ENCODE peak calls at places on chromosomes 13 and 19, in seven cellular contexts. One of them, this sample, is unnamed.

GRCh38 chr13:100442095-100442832 is 146.3 kb downstream of the GGACT start:
- DNase-seq in heart left ventricle: no peak
- DNase-seq in IMR-90: no peak
- DNase-seq in A549: no peak
- DNase-seq in right cardiac atrium: no peak
- DNase-seq in upper lobe of right lung: no peak
- DNase-seq in effector memory CD4-positive, alpha-beta T cell: no peak
- DNase-seq in this sample: no peak

GRCh38 chr13:108352599-108352998 is 83.1 kb downstream of the TNFSF13B start:
- DNase-seq in heart left ventricle: no peak
- DNase-seq in IMR-90: no peak
- DNase-seq in A549: no peak
- DNase-seq in right cardiac atrium: no peak
- DNase-seq in upper lobe of right lung: no peak
- DNase-seq in effector memory CD4-positive, alpha-beta T cell: no peak
- DNase-seq in this sample: no peak

GRCh38 chr13:41455725-41456419 is 1.5 kb upstream of the RGCC start:
- DNase-seq in heart left ventricle: no peak
- DNase-seq in IMR-90: no peak
- DNase-seq in A549: no peak
- DNase-seq in right cardiac atrium: no peak
- DNase-seq in upper lobe of right lung: no peak
- DNase-seq in effector memory CD4-positive, alpha-beta T cell: no peak
- DNase-seq in this sample: no peak

GRCh38 chr13:102399791-102400618 is 1.8 kb downstream of the FGF14 start:
- DNase-seq in heart left ventricle: peak
- DNase-seq in IMR-90: no peak
- DNase-seq in A549: peak
- DNase-seq in right cardiac atrium: peak
- DNase-seq in upper lobe of right lung: peak
- DNase-seq in effector memory CD4-positive, alpha-beta T cell: peak
- DNase-seq in this sample: no peak

GRCh38 chr13:41905600-41906254 is 55.2 kb downstream of the VWA8 start:
- DNase-seq in heart left ventricle: no peak
- DNase-seq in IMR-90: peak
- DNase-seq in A549: peak
- DNase-seq in right cardiac atrium: no peak
- DNase-seq in upper lobe of right lung: no peak
- DNase-seq in effector memory CD4-positive, alpha-beta T cell: no peak
- DNase-seq in this sample: no peak

GRCh38 chr19:38661996-38662395 is 14.5 kb downstream of the ACTN4 start:
- DNase-seq in heart left ventricle: no peak
- DNase-seq in IMR-90: no peak
- DNase-seq in A549: no peak
- DNase-seq in right cardiac atrium: no peak
- DNase-seq in upper lobe of right lung: no peak
- DNase-seq in effector memory CD4-positive, alpha-beta T cell: no peak
- DNase-seq in this sample: no peak

GRCh38 chr19:41767105-41767504 is 11.8 kb downstream of the CEACAM6 start:
- DNase-seq in heart left ventricle: no peak
- DNase-seq in IMR-90: no peak
- DNase-seq in A549: no peak
- DNase-seq in right cardiac atrium: no peak
- DNase-seq in upper lobe of right lung: no peak
- DNase-seq in effector memory CD4-positive, alpha-beta T cell: no peak
- DNase-seq in this sample: no peak

GRCh38 chr13:110836600-110836903 is 78.3 kb downstream of the ANKRD10 start:
- DNase-seq in heart left ventricle: no peak
- DNase-seq in IMR-90: no peak
- DNase-seq in A549: no peak
- DNase-seq in right cardiac atrium: no peak
- DNase-seq in upper lobe of right lung: no peak
- DNase-seq in effector memory CD4-positive, alpha-beta T cell: no peak
- DNase-seq in this sample: no peak

GRCh38 chr13:30119476-30119875 is 187.9 kb downstream of the KATNAL1 start:
- DNase-seq in heart left ventricle: no peak
- DNase-seq in IMR-90: peak
- DNase-seq in A549: no peak
- DNase-seq in right cardiac atrium: no peak
- DNase-seq in upper lobe of right lung: no peak
- DNase-seq in effector memory CD4-positive, alpha-beta T cell: no peak
- DNase-seq in this sample: no peak

GRCh38 chr19:4506449-4507149 is 11.7 kb downstream of the PLIN4 start:
- DNase-seq in heart left ventricle: no peak
- DNase-seq in IMR-90: peak
- DNase-seq in A549: no peak
- DNase-seq in right cardiac atrium: no peak
- DNase-seq in upper lobe of right lung: no peak
- DNase-seq in effector memory CD4-positive, alpha-beta T cell: no peak
- DNase-seq in this sample: no peak

GRCh38 chr19:45351401-45351952 is 10.9 kb downstream of the KLC3 start:
- DNase-seq in heart left ventricle: no peak
- DNase-seq in IMR-90: no peak
- DNase-seq in A549: no peak
- DNase-seq in right cardiac atrium: no peak
- DNase-seq in upper lobe of right lung: no peak
- DNase-seq in effector memory CD4-positive, alpha-beta T cell: no peak
- DNase-seq in this sample: no peak

GRCh38 chr13:66673401-66673800 is 556.7 kb downstream of the PCDH9 start:
- DNase-seq in heart left ventricle: no peak
- DNase-seq in IMR-90: peak
- DNase-seq in A549: no peak
- DNase-seq in right cardiac atrium: no peak
- DNase-seq in upper lobe of right lung: no peak
- DNase-seq in effector memory CD4-positive, alpha-beta T cell: no peak
- DNase-seq in this sample: no peak

GRCh38 chr13:41791056-41791455 is 169.9 kb downstream of the VWA8 start:
- DNase-seq in heart left ventricle: no peak
- DNase-seq in IMR-90: peak
- DNase-seq in A549: no peak
- DNase-seq in right cardiac atrium: no peak
- DNase-seq in upper lobe of right lung: no peak
- DNase-seq in effector memory CD4-positive, alpha-beta T cell: no peak
- DNase-seq in this sample: no peak

GRCh38 chr19:36847968-36848367 is 2.7 kb upstream of the ZNF345 start:
- DNase-seq in heart left ventricle: no peak
- DNase-seq in IMR-90: no peak
- DNase-seq in A549: no peak
- DNase-seq in right cardiac atrium: no peak
- DNase-seq in upper lobe of right lung: no peak
- DNase-seq in effector memory CD4-positive, alpha-beta T cell: no peak
- DNase-seq in this sample: no peak

GRCh38 chr13:80131204-80131603 is 209.7 kb downstream of the SPRY2 start:
- DNase-seq in heart left ventricle: peak
- DNase-seq in IMR-90: peak
- DNase-seq in A549: peak
- DNase-seq in right cardiac atrium: peak
- DNase-seq in upper lobe of right lung: peak
- DNase-seq in effector memory CD4-positive, alpha-beta T cell: no peak
- DNase-seq in this sample: peak

GRCh38 chr13:36432106-36432544 is at the start of gene CCNA1:
- DNase-seq in heart left ventricle: peak
- DNase-seq in IMR-90: no peak
- DNase-seq in A549: no peak
- DNase-seq in right cardiac atrium: peak
- DNase-seq in upper lobe of right lung: peak
- DNase-seq in effector memory CD4-positive, alpha-beta T cell: no peak
- DNase-seq in this sample: no peak

GRCh38 chr19:12859546-12859945 is 21.2 kb downstream of the MAST1 start:
- DNase-seq in heart left ventricle: no peak
- DNase-seq in IMR-90: peak
- DNase-seq in A549: no peak
- DNase-seq in right cardiac atrium: no peak
- DNase-seq in upper lobe of right lung: no peak
- DNase-seq in effector memory CD4-positive, alpha-beta T cell: no peak
- DNase-seq in this sample: no peak
- H3K27ac ChIP-seq in heart left ventricle: no peak
- H3K27ac ChIP-seq in IMR-90: no peak
- H3K27ac ChIP-seq in A549: no peak
- H3K27ac ChIP-seq in right cardiac atrium: no peak
- H3K27ac ChIP-seq in upper lobe of right lung: no peak
- H3K27ac ChIP-seq in effector memory CD4-positive, alpha-beta T cell: no peak
- H3K27ac ChIP-seq in this sample: no peak

GRCh38 chr19:13098291-13099072 is 4.2 kb downstream of the LYL1 start:
- DNase-seq in heart left ventricle: no peak
- DNase-seq in IMR-90: no peak
- DNase-seq in A549: no peak
- DNase-seq in right cardiac atrium: peak
- DNase-seq in upper lobe of right lung: no peak
- DNase-seq in effector memory CD4-positive, alpha-beta T cell: no peak
- DNase-seq in this sample: no peak
- H3K27ac ChIP-seq in heart left ventricle: peak
- H3K27ac ChIP-seq in IMR-90: no peak
- H3K27ac ChIP-seq in A549: no peak
- H3K27ac ChIP-seq in right cardiac atrium: peak
- H3K27ac ChIP-seq in upper lobe of right lung: peak
- H3K27ac ChIP-seq in effector memory CD4-positive, alpha-beta T cell: peak
- H3K27ac ChIP-seq in this sample: peak

GRCh38 chr19:48780684-48781391 is 25.5 kb downstream of the FGF21 start:
- DNase-seq in heart left ventricle: no peak
- DNase-seq in IMR-90: peak
- DNase-seq in A549: no peak
- DNase-seq in right cardiac atrium: peak
- DNase-seq in upper lobe of right lung: no peak
- DNase-seq in effector memory CD4-positive, alpha-beta T cell: no peak
- DNase-seq in this sample: no peak
- H3K27ac ChIP-seq in heart left ventricle: peak
- H3K27ac ChIP-seq in IMR-90: no peak
- H3K27ac ChIP-seq in A549: no peak
- H3K27ac ChIP-seq in right cardiac atrium: peak
- H3K27ac ChIP-seq in upper lobe of right lung: peak
- H3K27ac ChIP-seq in effector memory CD4-positive, alpha-beta T cell: no peak
- H3K27ac ChIP-seq in this sample: no peak

GRCh38 chr13:91346848-91347211 is 657 bp upstream of the MIR17HG start:
- DNase-seq in heart left ventricle: no peak
- DNase-seq in IMR-90: no peak
- DNase-seq in A549: no peak
- DNase-seq in right cardiac atrium: no peak
- DNase-seq in upper lobe of right lung: no peak
- DNase-seq in effector memory CD4-positive, alpha-beta T cell: peak
- DNase-seq in this sample: peak
- H3K27ac ChIP-seq in heart left ventricle: peak
- H3K27ac ChIP-seq in IMR-90: no peak
- H3K27ac ChIP-seq in A549: peak
- H3K27ac ChIP-seq in right cardiac atrium: no peak
- H3K27ac ChIP-seq in upper lobe of right lung: peak
- H3K27ac ChIP-seq in effector memory CD4-positive, alpha-beta T cell: peak
- H3K27ac ChIP-seq in this sample: peak

GRCh38 chr19:35644987-35645679 is 3.0 kb upstream of the COX6B1 start:
- DNase-seq in heart left ventricle: peak
- DNase-seq in IMR-90: peak
- DNase-seq in A549: peak
- DNase-seq in right cardiac atrium: peak
- DNase-seq in upper lobe of right lung: peak
- DNase-seq in effector memory CD4-positive, alpha-beta T cell: peak
- DNase-seq in this sample: peak
- H3K27ac ChIP-seq in heart left ventricle: peak
- H3K27ac ChIP-seq in IMR-90: peak
- H3K27ac ChIP-seq in A549: peak
- H3K27ac ChIP-seq in right cardiac atrium: peak
- H3K27ac ChIP-seq in upper lobe of right lung: peak
- H3K27ac ChIP-seq in effector memory CD4-positive, alpha-beta T cell: peak
- H3K27ac ChIP-seq in this sample: peak

GRCh38 chr19:13037718-13038117 is 42.4 kb downstream of the NFIX start:
- DNase-seq in heart left ventricle: no peak
- DNase-seq in IMR-90: no peak
- DNase-seq in A549: no peak
- DNase-seq in right cardiac atrium: no peak
- DNase-seq in upper lobe of right lung: no peak
- DNase-seq in effector memory CD4-positive, alpha-beta T cell: no peak
- DNase-seq in this sample: no peak

GRCh38 chr19:13039211-13039789 is 44.0 kb downstream of the NFIX start:
- DNase-seq in heart left ventricle: no peak
- DNase-seq in IMR-90: no peak
- DNase-seq in A549: no peak
- DNase-seq in right cardiac atrium: no peak
- DNase-seq in upper lobe of right lung: no peak
- DNase-seq in effector memory CD4-positive, alpha-beta T cell: no peak
- DNase-seq in this sample: no peak

GRCh38 chr19:13040232-13040915 is 45.1 kb downstream of the NFIX start:
- DNase-seq in heart left ventricle: no peak
- DNase-seq in IMR-90: no peak
- DNase-seq in A549: no peak
- DNase-seq in right cardiac atrium: no peak
- DNase-seq in upper lobe of right lung: no peak
- DNase-seq in effector memory CD4-positive, alpha-beta T cell: no peak
- DNase-seq in this sample: no peak

GRCh38 chr19:13037161-13037560 is 41.9 kb downstream of the NFIX start:
- DNase-seq in heart left ventricle: no peak
- DNase-seq in IMR-90: peak
- DNase-seq in A549: no peak
- DNase-seq in right cardiac atrium: no peak
- DNase-seq in upper lobe of right lung: no peak
- DNase-seq in effector memory CD4-positive, alpha-beta T cell: no peak
- DNase-seq in this sample: no peak

GRCh38 chr19:13038306-13039210 is 43.3 kb downstream of the NFIX start:
- DNase-seq in heart left ventricle: no peak
- DNase-seq in IMR-90: no peak
- DNase-seq in A549: no peak
- DNase-seq in right cardiac atrium: no peak
- DNase-seq in upper lobe of right lung: no peak
- DNase-seq in effector memory CD4-positive, alpha-beta T cell: no peak
- DNase-seq in this sample: no peak
- H3K27ac ChIP-seq in heart left ventricle: peak
- H3K27ac ChIP-seq in IMR-90: peak
- H3K27ac ChIP-seq in A549: no peak
- H3K27ac ChIP-seq in right cardiac atrium: peak
- H3K27ac ChIP-seq in upper lobe of right lung: peak
- H3K27ac ChIP-seq in effector memory CD4-positive, alpha-beta T cell: no peak
- H3K27ac ChIP-seq in this sample: peak

DNA sequence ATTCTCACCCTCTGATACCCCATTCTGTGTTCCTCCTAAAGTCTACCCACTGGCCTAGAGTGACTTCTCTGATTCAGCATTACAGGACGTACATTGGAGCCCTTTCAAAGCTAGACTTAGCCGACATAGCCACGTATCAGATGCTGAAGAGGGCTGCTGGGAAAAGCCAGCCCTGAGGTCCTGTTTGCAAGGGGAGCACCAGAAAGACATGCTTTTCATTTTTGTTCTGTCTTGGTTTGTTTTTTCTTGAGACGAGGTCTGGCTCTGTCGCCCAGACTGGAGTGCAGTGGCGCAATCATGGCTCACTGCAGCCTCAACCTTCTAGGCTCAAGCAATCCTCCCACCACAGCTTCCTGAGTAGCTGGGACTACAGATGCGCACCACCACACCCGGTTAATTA is 6.3 kb upstream of the ZSWIM4 start:
- DNase-seq in heart left ventricle: no peak
- DNase-seq in IMR-90: peak
- DNase-seq in A549: no peak
- DNase-seq in right cardiac atrium: peak
- DNase-seq in upper lobe of right lung: no peak
- DNase-seq in effector memory CD4-positive, alpha-beta T cell: peak
- DNase-seq in this sample: no peak
- H3K27ac ChIP-seq in heart left ventricle: peak
- H3K27ac ChIP-seq in IMR-90: peak
- H3K27ac ChIP-seq in A549: no peak
- H3K27ac ChIP-seq in right cardiac atrium: no peak
- H3K27ac ChIP-seq in upper lobe of right lung: peak
- H3K27ac ChIP-seq in effector memory CD4-positive, alpha-beta T cell: peak
- H3K27ac ChIP-seq in this sample: no peak

This sample was measured in substantia nigra.